ENCODE peak calls at places on chromosome 12, in five cellular contexts. One of them, this sample, is unnamed.

GRCh38 chr12:29073631-29074239 is 75.3 kb upstream of the FAR2 start:
- DNase-seq in chondrocyte: no peak
- DNase-seq in fibroblast of mammary gland: peak; percentile 73
- DNase-seq in brain microvascular endothelial cell: peak; percentile 55
- DNase-seq in GM23338: peak; percentile 76
- DNase-seq in this sample: peak; percentile 15

GRCh38 chr12:123675436-123675835 is 4.5 kb downstream of the TCTN2 start:
- DNase-seq in chondrocyte: no peak
- DNase-seq in fibroblast of mammary gland: no peak
- DNase-seq in brain microvascular endothelial cell: no peak
- DNase-seq in GM23338: no peak
- DNase-seq in this sample: no peak

GRCh38 chr12:11875414-11875935 is 195.3 kb upstream of the BCL2L14 start:
- DNase-seq in chondrocyte: no peak
- DNase-seq in fibroblast of mammary gland: no peak
- DNase-seq in brain microvascular endothelial cell: no peak
- DNase-seq in GM23338: no peak
- DNase-seq in this sample: peak; percentile 64

GRCh38 chr12:3777206-3777809 is 24.4 kb upstream of the CRACR2A start:
- DNase-seq in chondrocyte: no peak
- DNase-seq in fibroblast of mammary gland: peak; percentile 61
- DNase-seq in brain microvascular endothelial cell: peak; percentile 44
- DNase-seq in GM23338: peak; percentile 79
- DNase-seq in this sample: peak; percentile 12

GRCh38 chr12:92070054-92070863 is 75.4 kb downstream of the BTG1 start:
- DNase-seq in chondrocyte: no peak
- DNase-seq in fibroblast of mammary gland: no peak
- DNase-seq in brain microvascular endothelial cell: no peak
- DNase-seq in GM23338: no peak
- DNase-seq in this sample: no peak

GRCh38 chr12:66251049-66251448 is 51.2 kb upstream of the HELB start:
- DNase-seq in chondrocyte: no peak
- DNase-seq in fibroblast of mammary gland: no peak
- DNase-seq in brain microvascular endothelial cell: no peak
- DNase-seq in GM23338: no peak
- DNase-seq in this sample: no peak

GRCh38 chr12:109464642-109465351 is 12.3 kb downstream of the KCTD10 start:
- DNase-seq in chondrocyte: no peak
- DNase-seq in fibroblast of mammary gland: peak; percentile 45
- DNase-seq in brain microvascular endothelial cell: no peak
- DNase-seq in GM23338: no peak
- DNase-seq in this sample: no peak

GRCh38 chr12:125989716-125990115 is 924.5 kb downstream of the AACS start:
- DNase-seq in chondrocyte: no peak
- DNase-seq in fibroblast of mammary gland: no peak
- DNase-seq in brain microvascular endothelial cell: no peak
- DNase-seq in GM23338: no peak
- DNase-seq in this sample: no peak

GRCh38 chr12:12266389-12266872 is 413 bp downstream of the LRP6 start:
- DNase-seq in chondrocyte: no peak
- DNase-seq in fibroblast of mammary gland: no peak
- DNase-seq in brain microvascular endothelial cell: no peak
- DNase-seq in GM23338: peak; percentile 74
- DNase-seq in this sample: no peak

GRCh38 chr12:61896436-61896835 is 363.8 kb upstream of the USP15 start:
- DNase-seq in chondrocyte: no peak
- DNase-seq in fibroblast of mammary gland: no peak
- DNase-seq in brain microvascular endothelial cell: no peak
- DNase-seq in GM23338: no peak
- DNase-seq in this sample: no peak

GRCh38 chr12:55829967-55830600 is 697 bp upstream of the DNAJC14 start:
- DNase-seq in chondrocyte: no peak
- DNase-seq in fibroblast of mammary gland: no peak
- DNase-seq in brain microvascular endothelial cell: no peak
- DNase-seq in GM23338: peak; percentile 77
- DNase-seq in this sample: peak; percentile 61

GRCh38 chr12:122309564-122310121 is 43.3 kb upstream of the VPS33A start:
- DNase-seq in chondrocyte: no peak
- DNase-seq in fibroblast of mammary gland: no peak
- DNase-seq in brain microvascular endothelial cell: no peak
- DNase-seq in GM23338: no peak
- DNase-seq in this sample: no peak

GRCh38 chr12:39931231-39931630 is 174.7 kb downstream of the SLC2A13 start:
- DNase-seq in chondrocyte: no peak
- DNase-seq in fibroblast of mammary gland: no peak
- DNase-seq in brain microvascular endothelial cell: no peak
- DNase-seq in GM23338: no peak
- DNase-seq in this sample: no peak

GRCh38 chr12:127429556-127429955 is 837.4 kb upstream of the TMEM132C start:
- DNase-seq in chondrocyte: no peak
- DNase-seq in fibroblast of mammary gland: no peak
- DNase-seq in brain microvascular endothelial cell: no peak
- DNase-seq in GM23338: no peak
- DNase-seq in this sample: no peak

GRCh38 chr12:24256636-24257150 is 307.2 kb upstream of the SOX5 start:
- DNase-seq in chondrocyte: no peak
- DNase-seq in fibroblast of mammary gland: no peak
- DNase-seq in brain microvascular endothelial cell: no peak
- DNase-seq in GM23338: peak; percentile 18
- DNase-seq in this sample: no peak

GRCh38 chr12:91921555-91921954 is 224.1 kb downstream of the BTG1 start:
- DNase-seq in chondrocyte: no peak
- DNase-seq in fibroblast of mammary gland: no peak
- DNase-seq in brain microvascular endothelial cell: no peak
- DNase-seq in GM23338: no peak
- DNase-seq in this sample: no peak

GRCh38 chr12:53999596-54000104 is 311 bp upstream of the HOXC9 start:
- DNase-seq in chondrocyte: no peak
- DNase-seq in fibroblast of mammary gland: peak; percentile 89
- DNase-seq in brain microvascular endothelial cell: no peak
- DNase-seq in GM23338: peak; percentile 77
- DNase-seq in this sample: peak; percentile 55

GRCh38 chr12:96094201-96094600 is 58.8 kb upstream of the LTA4H start:
- DNase-seq in chondrocyte: no peak
- DNase-seq in fibroblast of mammary gland: no peak
- DNase-seq in brain microvascular endothelial cell: peak; percentile 11
- DNase-seq in GM23338: peak; percentile 76
- DNase-seq in this sample: no peak

GRCh38 chr12:57240926-57241555 is 9.9 kb downstream of the STAC3 start:
- DNase-seq in chondrocyte: peak; percentile 92
- DNase-seq in fibroblast of mammary gland: no peak
- DNase-seq in brain microvascular endothelial cell: no peak
- DNase-seq in GM23338: peak; percentile 81
- DNase-seq in this sample: peak; percentile 57

GRCh38 chr12:29589852-29590251 is 92.4 kb upstream of the OVCH1 start:
- DNase-seq in chondrocyte: no peak
- DNase-seq in fibroblast of mammary gland: no peak
- DNase-seq in brain microvascular endothelial cell: no peak
- DNase-seq in GM23338: no peak
- DNase-seq in this sample: no peak

GRCh38 chr12:108833355-108833733 is 24.0 kb downstream of the SSH1 start:
- DNase-seq in chondrocyte: no peak
- DNase-seq in fibroblast of mammary gland: peak; percentile 85
- DNase-seq in brain microvascular endothelial cell: peak; percentile 97
- DNase-seq in GM23338: no peak
- DNase-seq in this sample: no peak

GRCh38 chr12:28795306-28795705 is 353.8 kb upstream of the FAR2 start:
- DNase-seq in chondrocyte: no peak
- DNase-seq in fibroblast of mammary gland: peak; percentile 47
- DNase-seq in brain microvascular endothelial cell: peak; percentile 20
- DNase-seq in GM23338: no peak
- DNase-seq in this sample: no peak

GRCh38 chr12:122849352-122850047 is 14.2 kb downstream of the HIP1R start:
- DNase-seq in chondrocyte: peak; percentile 79
- DNase-seq in fibroblast of mammary gland: no peak
- DNase-seq in brain microvascular endothelial cell: no peak
- DNase-seq in GM23338: no peak
- DNase-seq in this sample: no peak

GRCh38 chr12:81759215-81759991 is at the start of gene PPFIA2:
- DNase-seq in chondrocyte: peak; percentile 71
- DNase-seq in fibroblast of mammary gland: peak; percentile 58
- DNase-seq in brain microvascular endothelial cell: peak; percentile 26
- DNase-seq in GM23338: peak; percentile 81
- DNase-seq in this sample: peak; percentile 41

GRCh38 chr12:71780207-71780822 is 25.7 kb downstream of the RAB21 start:
- DNase-seq in chondrocyte: no peak
- DNase-seq in fibroblast of mammary gland: peak; percentile 60
- DNase-seq in brain microvascular endothelial cell: peak; percentile 48
- DNase-seq in GM23338: peak; percentile 73
- DNase-seq in this sample: peak; percentile 62

GRCh38 chr12:76764856-76765255 is 941 bp downstream of the ZDHHC17 start:
- DNase-seq in chondrocyte: no peak
- DNase-seq in fibroblast of mammary gland: peak; percentile 20
- DNase-seq in brain microvascular endothelial cell: peak; percentile 6
- DNase-seq in GM23338: peak; percentile 4
- DNase-seq in this sample: no peak

GRCh38 chr12:29163146-29163545 is 14.1 kb downstream of the FAR2 start:
- DNase-seq in chondrocyte: no peak
- DNase-seq in fibroblast of mammary gland: no peak
- DNase-seq in brain microvascular endothelial cell: no peak
- DNase-seq in GM23338: no peak
- DNase-seq in this sample: no peak

GRCh38 chr12:39435531-39435930 is 7.4 kb downstream of the KIF21A start:
- DNase-seq in chondrocyte: no peak
- DNase-seq in fibroblast of mammary gland: no peak
- DNase-seq in brain microvascular endothelial cell: no peak
- DNase-seq in GM23338: no peak
- DNase-seq in this sample: no peak

GRCh38 chr12:41254546-41254945 is 66.4 kb downstream of the PDZRN4 start:
- DNase-seq in chondrocyte: no peak
- DNase-seq in fibroblast of mammary gland: peak; percentile 58
- DNase-seq in brain microvascular endothelial cell: no peak
- DNase-seq in GM23338: no peak
- DNase-seq in this sample: no peak

GRCh38 chr12:94445662-94446061 is 14.0 kb downstream of the CEP83 start:
- DNase-seq in chondrocyte: no peak
- DNase-seq in fibroblast of mammary gland: peak; percentile 6
- DNase-seq in brain microvascular endothelial cell: no peak
- DNase-seq in GM23338: no peak
- DNase-seq in this sample: no peak

GRCh38 chr12:50246873-50247612 is 36.3 kb downstream of the LIMA1 start:
- DNase-seq in chondrocyte: no peak
- DNase-seq in fibroblast of mammary gland: peak; percentile 100
- DNase-seq in brain microvascular endothelial cell: peak; percentile 95
- DNase-seq in GM23338: no peak
- DNase-seq in this sample: peak; percentile 55

GRCh38 chr12:25382311-25383106 is 131.8 kb upstream of the KRAS start:
- DNase-seq in chondrocyte: no peak
- DNase-seq in fibroblast of mammary gland: no peak
- DNase-seq in brain microvascular endothelial cell: no peak
- DNase-seq in GM23338: no peak
- DNase-seq in this sample: no peak

GRCh38 chr12:116736962-116737773 is 701 bp downstream of the SPRING1 start:
- DNase-seq in chondrocyte: no peak
- DNase-seq in fibroblast of mammary gland: no peak
- DNase-seq in brain microvascular endothelial cell: no peak
- DNase-seq in GM23338: peak; percentile 49
- DNase-seq in this sample: no peak

GRCh38 chr12:63294327-63294632 is 143.3 kb upstream of the AVPR1A start:
- DNase-seq in chondrocyte: no peak
- DNase-seq in fibroblast of mammary gland: peak; percentile 67
- DNase-seq in brain microvascular endothelial cell: peak; percentile 96
- DNase-seq in GM23338: no peak
- DNase-seq in this sample: no peak

GRCh38 chr12:80044694-80045046 is 54.7 kb upstream of the OTOGL start:
- DNase-seq in chondrocyte: no peak
- DNase-seq in fibroblast of mammary gland: peak; percentile 94
- DNase-seq in brain microvascular endothelial cell: peak; percentile 87
- DNase-seq in GM23338: no peak
- DNase-seq in this sample: no peak

GRCh38 chr12:10719482-10719881 is 3.6 kb downstream of the YBX3 start:
- DNase-seq in chondrocyte: no peak
- DNase-seq in fibroblast of mammary gland: peak; percentile 41
- DNase-seq in brain microvascular endothelial cell: no peak
- DNase-seq in GM23338: no peak
- DNase-seq in this sample: no peak

GRCh38 chr12:10717410-10717809 is 5.7 kb downstream of the YBX3 start:
- DNase-seq in chondrocyte: no peak
- DNase-seq in fibroblast of mammary gland: peak; percentile 52
- DNase-seq in brain microvascular endothelial cell: no peak
- DNase-seq in GM23338: peak; percentile 12
- DNase-seq in this sample: no peak

GRCh38 chr12:10716277-10716676 is 6.8 kb downstream of the YBX3 start:
- DNase-seq in chondrocyte: no peak
- DNase-seq in fibroblast of mammary gland: no peak
- DNase-seq in brain microvascular endothelial cell: no peak
- DNase-seq in GM23338: no peak
- DNase-seq in this sample: no peak

GRCh38 chr12:10716704-10717315 is 6.3 kb downstream of the YBX3 start:
- DNase-seq in chondrocyte: peak; percentile 86
- DNase-seq in fibroblast of mammary gland: peak; percentile 92
- DNase-seq in brain microvascular endothelial cell: peak; percentile 92
- DNase-seq in GM23338: peak; percentile 53
- DNase-seq in this sample: no peak

GRCh38 chr12:10718279-10718821 is 4.8 kb downstream of the YBX3 start:
- DNase-seq in chondrocyte: no peak
- DNase-seq in fibroblast of mammary gland: peak; percentile 88
- DNase-seq in brain microvascular endothelial cell: peak; percentile 60
- DNase-seq in GM23338: peak; percentile 32
- DNase-seq in this sample: no peak
- TF ChIP-seq CTCF in chondrocyte: no peak
- TF ChIP-seq CTCF in fibroblast of mammary gland: no peak
- TF ChIP-seq CTCF in brain microvascular endothelial cell: no peak
- TF ChIP-seq CTCF in GM23338: no peak
- TF ChIP-seq CTCF in this sample: no peak

GRCh38 chr12:52395761-52396434 is 10.2 kb downstream of the KRT82 start:
- DNase-seq in chondrocyte: no peak
- DNase-seq in fibroblast of mammary gland: peak; percentile 76
- DNase-seq in brain microvascular endothelial cell: no peak
- DNase-seq in GM23338: peak; percentile 96
- DNase-seq in this sample: peak; percentile 28
- TF ChIP-seq CTCF in chondrocyte: peak; percentile 50
- TF ChIP-seq CTCF in fibroblast of mammary gland: peak; percentile 29
- TF ChIP-seq CTCF in brain microvascular endothelial cell: peak; percentile 55
- TF ChIP-seq CTCF in GM23338: peak; percentile 85
- TF ChIP-seq CTCF in this sample: peak; percentile 45

DNA sequence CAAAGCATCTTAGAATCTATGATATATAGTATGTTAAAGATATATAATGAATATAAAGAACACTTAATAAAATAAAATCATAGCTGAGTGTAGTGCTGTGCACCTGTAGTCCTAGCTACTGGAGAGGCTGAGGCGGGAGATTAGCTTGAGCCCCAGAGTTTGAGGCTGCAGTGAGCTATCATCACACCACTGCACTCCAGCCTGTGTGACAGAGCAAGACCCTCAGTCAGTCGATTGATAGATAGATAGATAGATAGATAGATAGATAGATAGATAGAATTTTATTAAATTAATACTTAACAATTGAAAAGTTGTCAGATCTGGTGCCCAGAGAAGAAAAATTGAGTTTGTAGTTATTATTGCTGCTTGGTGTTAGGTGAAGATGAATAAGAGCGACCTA is 40.0 kb downstream of the CNOT2 start:
- DNase-seq in chondrocyte: no peak
- DNase-seq in fibroblast of mammary gland: no peak
- DNase-seq in brain microvascular endothelial cell: no peak
- DNase-seq in GM23338: no peak
- DNase-seq in this sample: no peak
- TF ChIP-seq CTCF in chondrocyte: no peak
- TF ChIP-seq CTCF in fibroblast of mammary gland: no peak
- TF ChIP-seq CTCF in brain microvascular endothelial cell: no peak
- TF ChIP-seq CTCF in GM23338: no peak
- TF ChIP-seq CTCF in this sample: no peak

GRCh38 chr12:6950401-6950801 is 755 bp upstream of the PTPN6 start:
- DNase-seq in chondrocyte: peak; percentile 26
- DNase-seq in fibroblast of mammary gland: no peak
- DNase-seq in brain microvascular endothelial cell: no peak
- DNase-seq in GM23338: no peak
- DNase-seq in this sample: peak; percentile 58
- TF ChIP-seq CTCF in chondrocyte: peak; percentile 33
- TF ChIP-seq CTCF in fibroblast of mammary gland: peak; percentile 12
- TF ChIP-seq CTCF in brain microvascular endothelial cell: peak; percentile 57
- TF ChIP-seq CTCF in GM23338: peak; percentile 16
- TF ChIP-seq CTCF in this sample: peak; percentile 51